ENCODE peak calls at places on chromosomes 11 and 22, in four cellular contexts. One of them, this sample, is unnamed.

GRCh38 chr11:67303132-67303988 is at the start of gene SSH3:
- DNase-seq in GM04503: no peak
- DNase-seq in stimulated activated CD8-positive, alpha-beta memory T cell treated with anti-CD3 and anti-CD28 coated beads, Interleukin-15, amount 100 ng/mL, for 24 hours: no peak
- DNase-seq in MM.1S: no peak
- DNase-seq in this sample: no peak

GRCh38 chr22:37428649-37429586 is 1.6 kb upstream of the ELFN2 start:
- DNase-seq in GM04503: no peak
- DNase-seq in MM.1S: peak
- DNase-seq in stimulated activated CD8-positive, alpha-beta memory T cell treated with anti-CD3 and anti-CD28 coated beads, Interleukin-15, amount 100 ng/mL, for 24 hours: no peak
- DNase-seq in this sample: peak

GRCh38 chr11:94171693-94172440 is 43.2 kb downstream of the PANX1 start:
- DNase-seq in MM.1S: peak
- DNase-seq in GM04503: no peak
- DNase-seq in stimulated activated CD8-positive, alpha-beta memory T cell treated with anti-CD3 and anti-CD28 coated beads, Interleukin-15, amount 100 ng/mL, for 24 hours: no peak
- DNase-seq in this sample: peak

GRCh38 chr11:48044577-48044976 is 64.2 kb downstream of the PTPRJ start:
- DNase-seq in stimulated activated CD8-positive, alpha-beta memory T cell treated with anti-CD3 and anti-CD28 coated beads, Interleukin-15, amount 100 ng/mL, for 24 hours: no peak
- DNase-seq in MM.1S: no peak
- DNase-seq in GM04503: no peak
- DNase-seq in this sample: no peak

GRCh38 chr11:2888266-2888968 is 2.8 kb upstream of the CDKN1C start:
- DNase-seq in MM.1S: peak
- DNase-seq in GM04503: peak
- DNase-seq in stimulated activated CD8-positive, alpha-beta memory T cell treated with anti-CD3 and anti-CD28 coated beads, Interleukin-15, amount 100 ng/mL, for 24 hours: peak
- DNase-seq in this sample: peak

GRCh38 chr22:33389927-33390326 is 331.7 kb upstream of the SYN3 start:
- DNase-seq in MM.1S: no peak
- DNase-seq in GM04503: no peak
- DNase-seq in stimulated activated CD8-positive, alpha-beta memory T cell treated with anti-CD3 and anti-CD28 coated beads, Interleukin-15, amount 100 ng/mL, for 24 hours: no peak
- DNase-seq in this sample: no peak

GRCh38 chr22:26835929-26836528 is 178.6 kb downstream of the MIAT start:
- DNase-seq in stimulated activated CD8-positive, alpha-beta memory T cell treated with anti-CD3 and anti-CD28 coated beads, Interleukin-15, amount 100 ng/mL, for 24 hours: peak
- DNase-seq in GM04503: no peak
- DNase-seq in MM.1S: peak
- DNase-seq in this sample: peak

GRCh38 chr11:64916040-64916847 is 765 bp downstream of the ATG2A start:
- DNase-seq in GM04503: no peak
- DNase-seq in MM.1S: peak
- DNase-seq in stimulated activated CD8-positive, alpha-beta memory T cell treated with anti-CD3 and anti-CD28 coated beads, Interleukin-15, amount 100 ng/mL, for 24 hours: no peak
- DNase-seq in this sample: peak

GRCh38 chr11:66020618-66021357 is 5.5 kb downstream of the CATSPER1 start:
- DNase-seq in MM.1S: no peak
- DNase-seq in stimulated activated CD8-positive, alpha-beta memory T cell treated with anti-CD3 and anti-CD28 coated beads, Interleukin-15, amount 100 ng/mL, for 24 hours: no peak
- DNase-seq in GM04503: no peak
- DNase-seq in this sample: no peak

GRCh38 chr11:3108183-3108721 is 51.0 kb upstream of the CARS1 start:
- DNase-seq in MM.1S: no peak
- DNase-seq in stimulated activated CD8-positive, alpha-beta memory T cell treated with anti-CD3 and anti-CD28 coated beads, Interleukin-15, amount 100 ng/mL, for 24 hours: no peak
- DNase-seq in GM04503: no peak
- DNase-seq in this sample: no peak

GRCh38 chr11:107689317-107690202 is 22.3 kb downstream of the SLN start:
- DNase-seq in stimulated activated CD8-positive, alpha-beta memory T cell treated with anti-CD3 and anti-CD28 coated beads, Interleukin-15, amount 100 ng/mL, for 24 hours: peak
- DNase-seq in GM04503: no peak
- DNase-seq in MM.1S: peak
- DNase-seq in this sample: peak

GRCh38 chr11:94449437-94449836 is 44.2 kb downstream of the MRE11 start:
- DNase-seq in GM04503: peak
- DNase-seq in MM.1S: no peak
- DNase-seq in stimulated activated CD8-positive, alpha-beta memory T cell treated with anti-CD3 and anti-CD28 coated beads, Interleukin-15, amount 100 ng/mL, for 24 hours: no peak
- DNase-seq in this sample: no peak

GRCh38 chr11:128711136-128711535 is 17.3 kb downstream of the FLI1 start:
- DNase-seq in MM.1S: no peak
- DNase-seq in stimulated activated CD8-positive, alpha-beta memory T cell treated with anti-CD3 and anti-CD28 coated beads, Interleukin-15, amount 100 ng/mL, for 24 hours: no peak
- DNase-seq in GM04503: peak
- DNase-seq in this sample: no peak

GRCh38 chr11:64355078-64355940 is 3.7 kb upstream of the RPS6KA4 start:
- DNase-seq in stimulated activated CD8-positive, alpha-beta memory T cell treated with anti-CD3 and anti-CD28 coated beads, Interleukin-15, amount 100 ng/mL, for 24 hours: no peak
- DNase-seq in MM.1S: no peak
- DNase-seq in GM04503: no peak
- DNase-seq in this sample: peak